ENCODE peak calls at places on chromosomes 4 and X, in eight cellular contexts. X, W, I, U, O, F, E and P are unnamed samples.
A peak's percentile ranks its signal among the peaks of the same experiment; 100 is the strongest.

GRCh38 chr4:2981256-2981804 is 18.0 kb downstream of the GRK4 start:
- DNase-seq in X (no peak), W (no peak), I (no peak), U (no peak), O (no peak), F (no peak), E (no peak), P (no peak)

GRCh38 chr4:112214397-112215264 is 17.0 kb upstream of the AP1AR start:
- DNase-seq in X (peak; percentile 29), W (no peak), I (no peak), U (no peak), O (no peak), F (no peak), E (no peak), P (no peak)

GRCh38 chr4:41156574-41156973 is 57.8 kb downstream of the APBB2 start:
- DNase-seq in X (no peak), W (no peak), I (no peak), U (no peak), O (no peak), F (no peak), E (no peak), P (no peak)

GRCh38 chrX:48683411-48683982 is at the start of gene WAS:
- DNase-seq in X (no peak), W (peak; percentile 78), I (no peak), U (peak; percentile 17), O (no peak), F (peak; percentile 3), E (no peak), P (no peak)

GRCh38 chrX:152895724-152896420 is 2.0 kb upstream of the ZNF185 start:
- DNase-seq in X (no peak), W (no peak), I (no peak), U (no peak), O (no peak), F (no peak), E (no peak), P (peak; percentile 51)

GRCh38 chrX:71128915-71129765 is 10.7 kb downstream of the MED12 start:
- DNase-seq in X (no peak), W (peak; percentile 63), I (peak; percentile 54), U (peak; percentile 69), O (peak; percentile 52), F (peak; percentile 58), E (no peak), P (peak; percentile 56)

GRCh38 chrX:136546369-136546768 is 14.4 kb downstream of the VGLL1 start:
- DNase-seq in X (no peak), W (no peak), I (no peak), U (no peak), O (no peak), F (no peak), E (no peak), P (no peak)

GRCh38 chr4:105147226-105148151 is 813 bp downstream of the TET2 start:
- DNase-seq in X (peak; percentile 16), W (peak; percentile 40), I (no peak), U (peak; percentile 61), O (no peak), F (peak; percentile 4), E (peak; percentile 39), P (no peak)

GRCh38 chrX:152905081-152905420 is 7.2 kb downstream of the ZNF185 start:
- DNase-seq in X (no peak), W (no peak), I (no peak), U (no peak), O (no peak), F (no peak), E (no peak), P (no peak)